ENCODE peak calls at places on chromosomes 1 and 21, in seven cellular contexts. I is upper lobe of right lung; X is A549; R is right lobe of liver; J is activated T-helper 1 cell treated with anti-CD3 and anti-CD28 coated beads, Interleukin-12 subunit alpha, Interleukin-12 subunit beta, Interleukin-2, Interleukin-4 antibody, amounts not matched to agents 30 ng/mL and 10 ng/mL and 1 ng/mL, durations not matched to agents 14 hours and 24 hours and 36 hours; W is stimulated activated CD4-positive, alpha-beta T cell treated with anti-CD3 and anti-CD28 coated beads, Interleukin-1b, Interleukin-23, amount 100 ng/mL, for 48 hours; F is bronchial epithelial cell. G is an unnamed sample.

GRCh38 chr1:109818351-109819325 is 54.9 kb upstream of the EPS8L3 start:
- DNase-seq in F (no peak), R (peak; percentile 60), J (no peak), W (no peak), X (no peak), I (no peak), G (no peak)

GRCh38 chr1:231929311-231929710 is 302.7 kb downstream of the DISC1 start:
- DNase-seq in W (no peak), X (no peak), I (no peak), R (no peak), J (no peak), F (peak; percentile 97), G (no peak)

GRCh38 chr1:9539829-9540550 is 725 bp downstream of the SLC25A33 start:
- DNase-seq in F (peak; percentile 12), X (peak; percentile 46), R (peak; percentile 58), W (peak; percentile 38), I (peak; percentile 85), J (peak; percentile 45), G (no peak)

GRCh38 chr21:45257673-45258341 is 29.9 kb downstream of the POFUT2 start:
- DNase-seq in I (no peak), R (no peak), F (no peak), J (no peak), X (no peak), W (no peak), G (no peak)

GRCh38 chr1:208145167-208145566 is 99.0 kb downstream of the PLXNA2 start:
- DNase-seq in J (no peak), F (no peak), R (no peak), I (no peak), X (no peak), W (no peak), G (no peak)

GRCh38 chr1:25431495-25432363 is 1.0 kb downstream of the MACO1 start:
- DNase-seq in X (no peak), R (peak; percentile 35), J (no peak), F (no peak), W (no peak), I (no peak), G (no peak)

GRCh38 chr1:217184854-217185253 is 446.0 kb downstream of the GPATCH2 start:
- DNase-seq in W (no peak), I (no peak), J (no peak), R (no peak), F (no peak), X (no peak), G (no peak)

GRCh38 chr1:11685210-11685752 is 4.3 kb upstream of the MAD2L2 start:
- DNase-seq in R (no peak), J (no peak), F (no peak), W (no peak), I (no peak), X (no peak), G (no peak)

GRCh38 chr1:9744106-9744799 is 79.5 kb downstream of the CLSTN1 start:
- DNase-seq in W (no peak), F (no peak), X (no peak), J (no peak), I (no peak), R (no peak), G (no peak)

GRCh38 chr1:201656670-201657032 is 117.7 kb downstream of the NAV1 start:
- DNase-seq in X (no peak), J (no peak), F (no peak), I (no peak), W (no peak), R (no peak), G (no peak)

GRCh38 chr1:107604823-107605222 is 360.2 kb downstream of the VAV3 start:
- DNase-seq in I (no peak), F (no peak), W (no peak), X (no peak), J (no peak), R (no peak), G (no peak)

GRCh38 chr1:233261615-233262168 is 33.8 kb downstream of the PCNX2 start:
- DNase-seq in I (no peak), X (no peak), F (no peak), J (no peak), W (no peak), R (no peak), G (no peak)

GRCh38 chr1:229887043-229887822 is 179.8 kb upstream of the GALNT2 start:
- DNase-seq in I (no peak), W (no peak), F (peak; percentile 93), J (no peak), R (no peak), X (no peak), G (no peak)